ENCODE peak calls at places on chromosomes 1 and 21, in ten cellular contexts. Q is CD8-positive, alpha-beta memory T cell; K is sigmoid colon; J is adrenal gland; C is psoas muscle; M is fibroblast of lung; D is mesendoderm; V is lower lobe of right lung; L is aorta; S is Karpas-422. X is an unnamed sample.
A peak's percentile ranks its signal among the peaks of the same experiment; 100 is the strongest.

GRCh38 chr1:74674278-74675048 is 871 bp upstream of the ERICH3 start:
- DNase-seq in Q (no peak), K (no peak), J (no peak), C (no peak), M (no peak), D (peak; percentile 34), V (no peak), L (no peak), S (peak; percentile 48), X (no peak)

GRCh38 chr1:234743866-234744581 is 134.0 kb upstream of the IRF2BP2 start:
- DNase-seq in Q (no peak), K (no peak), J (no peak), C (no peak), M (peak; percentile 26), D (peak; percentile 58), V (no peak), L (no peak), S (no peak), X (peak; percentile 19)

GRCh38 chr1:224333939-224334701 is 4.1 kb upstream of the NVL start:
- DNase-seq in Q (no peak), K (no peak), J (no peak), C (no peak), M (peak; percentile 24), D (no peak), V (no peak), L (no peak), S (peak; percentile 82), X (no peak)

GRCh38 chr1:79006564-79006963 is at the start of gene ADGRL4:
- DNase-seq in Q (no peak), K (no peak), J (peak; percentile 14), C (peak; percentile 57), M (peak; percentile 57), D (peak; percentile 58), V (peak; percentile 46), L (peak; percentile 77), S (no peak), X (peak; percentile 57)

GRCh38 chr1:199151634-199152429 is 513.0 kb downstream of the PTPRC start:
- DNase-seq in Q (no peak), K (no peak), J (no peak), C (no peak), M (no peak), D (no peak), V (no peak), L (no peak), S (no peak), X (no peak)

GRCh38 chr21:25911730-25912401 is 177.1 kb downstream of the GABPA start:
- DNase-seq in Q (no peak), K (no peak), J (peak; percentile 50), C (no peak), M (no peak), D (no peak), V (no peak), L (no peak), S (no peak), X (no peak)

GRCh38 chr1:150109567-150109966 is 40.1 kb upstream of the PLEKHO1 start:
- DNase-seq in Q (no peak), K (no peak), J (no peak), C (no peak), M (no peak), D (no peak), V (no peak), L (no peak), S (no peak), X (no peak)

GRCh38 chr21:44657635-44658183 is at the start of gene KRTAP12-3:
- DNase-seq in Q (peak; percentile 48), K (no peak), J (no peak), C (no peak), M (no peak), D (no peak), V (no peak), L (no peak), S (no peak), X (no peak)

GRCh38 chr21:33033094-33033951 is 7.6 kb downstream of the OLIG2 start:
- DNase-seq in Q (no peak), K (peak; percentile 60), J (no peak), C (no peak), M (no peak), D (no peak), V (no peak), L (no peak), S (no peak), X (no peak)
- H3K27me3 ChIP-seq in Q (peaks cover 26% of the 10 kb centered on the region), K (peaks cover 93% of the 10 kb centered on the region), J (peaks cover 71% of the 10 kb centered on the region), C (no peaks in the 10 kb centered on the region), M (peaks cover 61% of the 10 kb centered on the region), D (peaks cover 64% of the 10 kb centered on the region), V (peaks cover 71% of the 10 kb centered on the region), L (peaks cover 1% of the 10 kb centered on the region), S (no peaks in the 10 kb centered on the region), X (peaks cover 72% of the 10 kb centered on the region)

GRCh38 chr21:42411197-42411869 is 7.6 kb downstream of the UBASH3A start:
- DNase-seq in Q (no peak), K (no peak), J (no peak), C (no peak), M (no peak), D (peak; percentile 64), V (no peak), L (no peak), S (peak; percentile 77), X (peak; percentile 16)

GRCh38 chr21:42413500-42413899 is 9.8 kb downstream of the UBASH3A start:
- DNase-seq in Q (no peak), K (no peak), J (no peak), C (no peak), M (no peak), D (no peak), V (no peak), L (no peak), S (no peak), X (peak; percentile 27)

GRCh38 chr21:42412636-42412933 is 8.9 kb downstream of the UBASH3A start:
- DNase-seq in Q (no peak), K (no peak), J (no peak), C (no peak), M (no peak), D (no peak), V (no peak), L (no peak), S (no peak), X (no peak)

GRCh38 chr21:42413093-42413492 is 9.4 kb downstream of the UBASH3A start:
- DNase-seq in Q (no peak), K (no peak), J (no peak), C (no peak), M (no peak), D (no peak), V (no peak), L (no peak), S (no peak), X (peak; percentile 42)

DNA sequence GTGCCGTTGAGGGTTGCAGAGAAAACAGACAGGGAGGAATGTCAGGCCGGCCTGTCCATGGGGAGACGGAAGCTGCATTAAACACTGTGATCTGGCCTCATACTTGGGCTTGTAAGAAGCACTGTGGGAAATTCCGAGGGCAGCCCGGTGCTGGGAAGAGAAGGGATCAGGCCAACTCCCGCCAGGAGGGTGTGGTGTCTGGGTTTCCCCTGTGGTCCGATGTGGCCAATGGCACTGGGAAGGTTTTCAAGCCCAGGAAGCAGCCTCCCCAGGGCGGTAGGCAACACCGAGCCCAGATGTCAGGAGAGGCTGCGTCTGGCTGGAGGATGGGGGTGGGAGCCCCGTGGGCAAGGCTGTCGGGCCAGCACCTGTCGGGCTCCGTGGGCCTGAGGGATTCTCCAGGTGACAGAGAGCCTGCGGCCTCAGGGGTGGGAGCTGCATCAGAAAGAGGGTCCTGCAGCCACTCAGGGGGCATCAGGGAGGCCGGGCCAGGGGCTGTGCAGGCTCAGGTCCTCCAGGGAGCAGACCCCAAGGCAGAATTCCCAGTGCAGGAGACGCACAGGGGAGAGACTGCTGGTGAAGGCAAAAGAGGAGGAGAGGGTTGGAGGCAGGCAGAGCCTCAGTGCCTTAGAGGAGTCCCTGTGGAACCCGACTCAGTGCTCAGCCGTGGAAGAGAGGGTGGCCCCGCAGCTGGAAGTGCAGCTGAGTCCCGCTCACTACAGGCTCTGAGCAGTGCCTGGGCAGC is 8.4 kb downstream of the UBASH3A start:
- DNase-seq in Q (no peak), K (peak; percentile 44), J (no peak), C (no peak), M (no peak), D (no peak), V (no peak), L (no peak), S (no peak), X (peak; percentile 60)
- H3K27me3 ChIP-seq in Q (no peaks in the 10 kb centered on the region), K (peaks cover 24% of the 10 kb centered on the region), J (no peaks in the 10 kb centered on the region), C (no peaks in the 10 kb centered on the region), M (peaks cover 3% of the 10 kb centered on the region), D (no peaks in the 10 kb centered on the region), V (peaks cover 5% of the 10 kb centered on the region), L (peaks cover 1% of the 10 kb centered on the region), S (no peaks in the 10 kb centered on the region), X (peaks cover 3% of the 10 kb centered on the region)

GRCh38 chr1:231187556-231187955 is 25.7 kb downstream of the TRIM67 start:
- DNase-seq in Q (no peak), K (no peak), J (no peak), C (no peak), M (no peak), D (peak; percentile 62), V (no peak), L (no peak), S (no peak), X (no peak)

GRCh38 chr1:231186356-231187115 is 24.7 kb downstream of the TRIM67 start:
- DNase-seq in Q (no peak), K (no peak), J (no peak), C (no peak), M (no peak), D (no peak), V (no peak), L (no peak), S (no peak), X (no peak)

GRCh38 chr1:231188768-231189167 is 26.9 kb downstream of the TRIM67 start:
- DNase-seq in Q (no peak), K (no peak), J (no peak), C (no peak), M (no peak), D (no peak), V (no peak), L (no peak), S (no peak), X (no peak)

GRCh38 chr1:231189683-231190270 is 27.9 kb downstream of the TRIM67 start:
- DNase-seq in Q (no peak), K (no peak), J (no peak), C (no peak), M (no peak), D (no peak), V (no peak), L (no peak), S (no peak), X (no peak)

GRCh38 chr1:231188072-231188471 is 26.2 kb downstream of the TRIM67 start:
- DNase-seq in Q (no peak), K (no peak), J (no peak), C (no peak), M (no peak), D (peak; percentile 14), V (no peak), L (no peak), S (no peak), X (no peak)
- H3K27me3 ChIP-seq in Q (no peaks in the 10 kb centered on the region), K (peaks cover 20% of the 10 kb centered on the region), J (no peaks in the 10 kb centered on the region), C (no peaks in the 10 kb centered on the region), M (no peaks in the 10 kb centered on the region), D (no peaks in the 10 kb centered on the region), V (peaks cover 6% of the 10 kb centered on the region), L (no peaks in the 10 kb centered on the region), S (no peaks in the 10 kb centered on the region), X (no peaks in the 10 kb centered on the region)

DNA sequence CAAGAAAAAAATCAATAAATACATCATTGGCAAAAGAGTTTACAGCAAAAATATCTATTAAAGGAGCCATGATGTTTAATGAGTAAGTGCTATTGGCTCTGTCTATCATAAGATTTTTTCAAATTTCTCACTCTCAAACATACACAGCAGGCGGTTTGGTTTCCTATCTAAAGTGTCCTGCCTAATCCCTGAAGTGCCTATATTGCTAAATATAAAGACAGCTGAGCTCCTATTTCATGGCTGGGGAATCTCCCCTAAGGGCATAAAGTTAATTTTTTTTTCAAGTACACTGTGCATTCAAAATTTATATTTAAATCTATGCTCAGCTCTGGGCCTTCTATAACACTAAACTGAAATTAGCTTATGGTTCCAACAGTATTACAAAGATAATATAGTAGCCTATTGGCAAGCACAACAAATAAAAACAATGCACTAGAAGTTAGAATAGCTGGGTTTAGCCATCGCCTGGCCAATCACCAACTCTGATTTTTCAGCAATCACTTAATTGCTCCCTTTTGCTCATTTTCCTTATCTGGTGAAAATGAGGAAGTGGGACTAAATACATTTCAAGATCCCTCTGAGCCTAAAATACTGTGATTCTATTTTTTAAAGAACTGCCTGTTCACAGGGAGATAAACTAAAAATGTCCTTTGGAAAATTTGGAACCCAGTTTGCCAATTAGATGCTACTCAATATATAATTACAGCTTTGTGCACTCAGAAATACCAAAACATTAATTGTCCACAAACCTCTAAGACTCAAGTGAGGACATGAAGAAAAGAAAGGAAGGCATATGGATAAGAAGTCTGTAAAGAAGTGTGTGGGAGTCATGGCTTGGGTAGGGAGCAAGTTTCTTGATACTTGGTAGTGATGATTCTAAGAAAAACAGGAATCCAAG is 62.5 kb downstream of the WDR64 start:
- DNase-seq in Q (no peak), K (no peak), J (no peak), C (no peak), M (no peak), D (no peak), V (no peak), L (no peak), S (peak; percentile 69), X (no peak)
- H3K27me3 ChIP-seq in Q (no peaks in the 10 kb centered on the region), K (no peaks in the 10 kb centered on the region), J (no peaks in the 10 kb centered on the region), C (no peaks in the 10 kb centered on the region), M (no peaks in the 10 kb centered on the region), D (no peaks in the 10 kb centered on the region), V (peaks cover 4% of the 10 kb centered on the region), L (no peaks in the 10 kb centered on the region), S (no peaks in the 10 kb centered on the region), X (peaks cover 4% of the 10 kb centered on the region)

X was measured in upper lobe of right lung.